ENCODE peak calls at places on chromosomes 4 and X, in six cellular contexts. G, X, M, Q, B and P are unnamed samples.

GRCh38 chrX:8815460-8816065 is 14.4 kb upstream of the FAM9A start:
- DNase-seq in G (peak; percentile 2), X (peak; percentile 45), M (peak; percentile 67), Q (no peak), B (peak; percentile 40), P (peak; percentile 4)

GRCh38 chr4:69054578-69055200 is 41.6 kb upstream of the UGT2B7 start:
- DNase-seq in G (peak; percentile 13), X (peak; percentile 63), M (no peak), Q (no peak), B (peak; percentile 87), P (no peak)

GRCh38 chr4:110287130-110287529 is 88.7 kb upstream of the ELOVL6 start:
- DNase-seq in G (peak; percentile 44), X (peak; percentile 3), M (no peak), Q (no peak), B (peak; percentile 81), P (peak; percentile 46)

GRCh38 chrX:12419591-12419990 is 281.3 kb downstream of the FRMPD4 start:
- DNase-seq in G (no peak), X (no peak), M (no peak), Q (no peak), B (no peak), P (no peak)

GRCh38 chrX:107562482-107562881 is 65.8 kb upstream of the PRPS1 start:
- DNase-seq in G (no peak), X (no peak), M (no peak), Q (no peak), B (peak; percentile 88), P (no peak)

GRCh38 chr4:59057804-59058203 is 1947.6 kb upstream of the IGFBP7 start:
- DNase-seq in G (no peak), X (peak; percentile 38), M (no peak), Q (no peak), B (no peak), P (no peak)

GRCh38 chr4:96736352-96736889 is 896.5 kb downstream of the PDHA2 start:
- DNase-seq in G (peak; percentile 64), X (peak; percentile 31), M (no peak), Q (no peak), B (no peak), P (no peak)

GRCh38 chrX:1673337-1673736 is 58.5 kb downstream of the ASMT start:
- DNase-seq in G (peak; percentile 46), X (peak; percentile 64), M (no peak), Q (no peak), B (no peak), P (no peak)

GRCh38 chr4:83114576-83114975 is at the start of gene PLAC8:
- DNase-seq in G (no peak), X (no peak), M (no peak), Q (no peak), B (no peak), P (peak; percentile 29)

GRCh38 chr4:166277851-166278250 is 404.8 kb downstream of the TLL1 start:
- DNase-seq in G (no peak), X (no peak), M (no peak), Q (no peak), B (no peak), P (no peak)

GRCh38 chr4:148444296-148445070 is 2.3 kb upstream of the NR3C2 start:
- DNase-seq in G (no peak), X (no peak), M (no peak), Q (peak; percentile 24), B (no peak), P (peak; percentile 7)

GRCh38 chrX:18291006-18291545 is 63.4 kb downstream of the SCML2 start:
- DNase-seq in G (no peak), X (no peak), M (no peak), Q (no peak), B (peak; percentile 66), P (no peak)

GRCh38 chrX:24528605-24529004 is 63.5 kb downstream of the PDK3 start:
- DNase-seq in G (no peak), X (no peak), M (no peak), Q (no peak), B (no peak), P (no peak)

GRCh38 chr4:110119880-110120279 is 78.5 kb downstream of the ELOVL6 start:
- DNase-seq in G (no peak), X (no peak), M (no peak), Q (no peak), B (peak; percentile 76), P (no peak)

GRCh38 chr4:165738571-165738970 is 134.5 kb upstream of the TLL1 start:
- DNase-seq in G (no peak), X (no peak), M (no peak), Q (no peak), B (no peak), P (no peak)

GRCh38 chr4:88196523-88197185 is 38.2 kb upstream of the ABCG2 start:
- DNase-seq in G (no peak), X (no peak), M (no peak), Q (no peak), B (no peak), P (no peak)

GRCh38 chrX:53713987-53714579 is 27.6 kb upstream of the HUWE1 start:
- DNase-seq in G (no peak), X (no peak), M (no peak), Q (no peak), B (peak; percentile 4), P (no peak)

GRCh38 chr4:98891533-98892337 is 37.2 kb downstream of the EIF4E start:
- DNase-seq in G (no peak), X (no peak), M (no peak), Q (no peak), B (no peak), P (no peak)

GRCh38 chrX:7514871-7515599 is 327.9 kb upstream of the VCX start:
- DNase-seq in G (no peak), X (no peak), M (peak; percentile 4), Q (no peak), B (no peak), P (no peak)

GRCh38 chrX:97126020-97126419 is 242.3 kb downstream of the RPA4 start:
- DNase-seq in G (no peak), X (no peak), M (no peak), Q (no peak), B (peak; percentile 73), P (no peak)

GRCh38 chr4:155208258-155209054 is at the start of gene NPY2R:
- DNase-seq in G (no peak), X (peak; percentile 6), M (no peak), Q (no peak), B (no peak), P (no peak)

GRCh38 chr4:175884048-175884447 is 72.0 kb upstream of the GPM6A start:
- DNase-seq in G (no peak), X (no peak), M (no peak), Q (no peak), B (no peak), P (no peak)

GRCh38 chr4:184250795-184251679 is 33.4 kb upstream of the ENPP6 start:
- DNase-seq in G (peak; percentile 34), X (peak; percentile 58), M (no peak), Q (no peak), B (peak; percentile 60), P (no peak)

GRCh38 chrX:68252664-68253063 is 180.6 kb downstream of the OPHN1 start:
- DNase-seq in G (no peak), X (peak; percentile 3), M (no peak), Q (no peak), B (no peak), P (no peak)

GRCh38 chrX:68254738-68255645 is 178.3 kb downstream of the OPHN1 start:
- DNase-seq in G (no peak), X (peak; percentile 49), M (no peak), Q (no peak), B (peak; percentile 3), P (no peak)

GRCh38 chrX:68249401-68249831 is 183.9 kb downstream of the OPHN1 start:
- DNase-seq in G (no peak), X (no peak), M (peak; percentile 49), Q (no peak), B (no peak), P (no peak)

DNA sequence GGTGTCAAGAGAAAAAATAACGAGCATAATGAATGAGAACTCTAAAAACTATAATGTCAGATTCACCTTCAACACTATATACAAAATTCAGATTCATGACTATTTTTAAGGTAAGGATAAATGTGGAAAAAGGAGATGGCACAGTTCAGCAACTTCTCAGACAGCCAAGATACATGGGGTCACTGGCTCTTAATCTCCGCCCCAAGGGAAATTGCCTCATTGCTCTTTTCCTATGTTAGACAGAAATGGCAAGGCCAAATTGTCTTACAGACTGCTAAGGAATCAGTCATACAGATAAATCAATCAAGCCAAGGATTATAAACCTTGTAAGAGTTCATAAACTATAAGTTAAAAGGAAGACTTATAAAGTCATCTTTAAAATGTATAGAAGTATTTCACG is 183.4 kb downstream of the OPHN1 start:
- DNase-seq in G (no peak), X (no peak), M (no peak), Q (no peak), B (no peak), P (no peak)
- TF ChIP-seq POLR2A in G (no peak), X (no peak), M (no peak), Q (no peak), B (no peak), P (no peak)

GRCh38 chrX:115344885-115345653 is 55.6 kb downstream of the LUZP4 start:
- DNase-seq in G (peak; percentile 29), X (peak; percentile 91), M (peak; percentile 77), Q (peak; percentile 84), B (peak; percentile 95), P (no peak)
- TF ChIP-seq POLR2A in G (no peak), X (no peak), M (no peak), Q (no peak), B (no peak), P (no peak)

DNA sequence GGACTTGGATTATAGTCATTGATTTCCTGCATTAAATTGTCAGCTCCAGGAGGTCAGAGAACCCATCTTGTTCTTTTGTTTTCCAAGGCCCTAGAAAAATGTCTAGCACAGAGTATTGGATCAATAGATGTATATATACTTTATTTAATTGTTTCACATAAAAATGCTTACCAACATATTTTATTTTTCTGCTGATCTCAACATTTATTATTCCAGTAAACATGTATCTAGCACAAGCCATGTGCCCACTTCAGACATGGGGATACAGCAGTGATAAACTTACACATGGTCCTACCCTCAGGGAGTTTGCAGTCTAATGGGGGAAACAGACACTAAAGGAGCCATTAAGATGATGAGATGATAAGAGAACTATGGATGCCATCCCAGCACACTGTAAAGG is 49.1 kb upstream of the TBC1D9 start:
- DNase-seq in G (no peak), X (no peak), M (no peak), Q (no peak), B (no peak), P (no peak)
- TF ChIP-seq POLR2A in G (no peak), X (no peak), M (no peak), Q (no peak), B (no peak), P (no peak)

DNA sequence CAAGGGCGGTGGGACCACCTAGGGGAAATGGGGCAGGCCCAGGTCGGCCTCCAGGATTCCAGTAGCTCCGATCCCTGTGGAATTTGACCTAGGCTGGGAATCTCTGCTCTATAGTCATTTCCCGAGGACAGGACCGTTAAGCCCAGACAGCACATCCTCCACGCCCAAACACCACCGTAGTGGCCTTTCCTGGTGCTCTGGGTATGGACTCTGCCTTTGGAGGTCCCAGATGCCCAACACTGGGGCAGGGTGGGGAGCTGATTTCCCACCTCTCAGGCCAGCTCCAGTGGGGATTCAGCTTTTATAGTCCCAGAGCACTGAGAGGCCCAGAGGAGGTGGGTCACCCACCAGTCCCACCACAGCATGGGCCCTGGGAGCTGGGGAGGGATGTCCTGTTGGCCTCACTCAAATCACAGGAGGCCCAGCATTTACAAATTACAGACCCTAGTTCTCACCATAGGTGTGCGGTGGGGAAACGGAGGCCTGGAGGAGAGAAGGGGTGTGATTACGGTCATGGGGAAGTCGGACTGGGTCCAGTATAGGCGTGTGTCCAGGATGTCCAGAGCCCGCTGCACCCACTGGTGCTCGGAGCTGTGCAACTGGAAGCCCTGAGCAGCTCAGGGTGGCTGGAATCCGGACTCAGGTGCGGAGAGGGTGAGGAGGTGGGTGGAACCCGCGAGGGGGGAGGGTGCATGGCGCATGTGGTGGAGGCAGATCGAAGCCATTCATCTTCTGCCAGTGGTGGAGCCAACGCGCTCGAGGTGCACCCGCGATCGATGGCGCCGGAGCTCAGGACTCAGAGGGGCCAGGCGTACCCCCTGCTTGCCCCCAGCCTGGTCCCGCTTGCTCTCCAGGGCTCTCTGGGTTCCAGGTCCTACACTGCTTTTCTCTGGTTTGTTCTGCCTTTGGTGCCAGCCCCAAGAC is 7.6 kb downstream of the HMX1 start:
- DNase-seq in G (no peak), X (no peak), M (no peak), Q (no peak), B (no peak), P (no peak)
- TF ChIP-seq POLR2A in G (no peak), X (no peak), M (no peak), Q (no peak), B (no peak), P (no peak)